ENCODE peak calls at places on chromosomes 4 and X, in four cellular contexts. G is H9, F is IMR-90, M is mesendoderm. V is an unnamed sample.

GRCh38 chrX:118745570-118745969 is 18.2 kb downstream of the IL13RA1 start:
- DNase-seq in G (no peak), F (peak; percentile 42), M (no peak), V (no peak)

GRCh38 chr4:86453044-86453501 is 93.2 kb upstream of the MAPK10 start:
- DNase-seq in G (no peak), M (no peak), F (peak; percentile 70), V (no peak)

GRCh38 chrX:119758682-119759332 is 419 bp downstream of the SOWAHD start:
- DNase-seq in M (peak; percentile 22), F (no peak), G (peak; percentile 34), V (no peak)

GRCh38 chrX:9429767-9430166 is 35.1 kb upstream of the TBL1X start:
- DNase-seq in G (no peak), M (no peak), F (no peak), V (no peak)

GRCh38 chr4:139368990-139369389 is 66.7 kb upstream of the NDUFC1 start:
- DNase-seq in F (no peak), G (no peak), M (no peak), V (no peak)

GRCh38 chrX:18885317-18886004 is 98.5 kb downstream of the PHKA2 start:
- DNase-seq in M (peak; percentile 38), F (peak; percentile 7), G (no peak), V (no peak)

GRCh38 chrX:125395626-125396025 is 76.0 kb downstream of the TEX13C start:
- DNase-seq in F (no peak), M (peak; percentile 84), G (no peak), V (no peak)

GRCh38 chrX:12965390-12965940 is 9.4 kb upstream of the TMSB4X start:
- DNase-seq in F (no peak), G (no peak), M (no peak), V (no peak)

GRCh38 chr4:186294160-186294559 is 28.2 kb downstream of the F11 start:
- DNase-seq in F (no peak), G (no peak), M (no peak), V (no peak)

GRCh38 chrX:131854586-131854985 is 168.5 kb upstream of the STK26 start:
- DNase-seq in F (no peak), G (no peak), M (peak; percentile 7), V (no peak)

DNA sequence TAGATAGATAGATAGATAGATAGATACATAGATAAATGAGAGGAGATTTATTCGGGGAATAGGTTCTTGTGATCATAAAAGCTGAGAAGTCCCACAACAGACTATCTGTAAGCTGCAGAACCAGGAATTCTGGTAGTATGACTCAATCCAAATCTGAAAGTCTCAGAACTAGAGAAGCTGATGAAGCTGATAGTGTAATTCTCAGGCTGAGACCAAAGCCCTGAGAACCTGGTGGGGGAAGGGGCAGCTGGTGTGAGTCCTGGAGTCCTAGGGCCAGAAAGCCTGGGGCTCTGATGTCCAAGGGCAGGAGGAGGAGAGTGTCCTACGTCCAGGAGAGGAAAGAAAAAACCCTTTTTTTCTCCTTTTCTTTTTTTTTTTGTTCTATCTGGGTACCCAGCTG is 8.0 kb upstream of the BANK1 start:
- DNase-seq in F (no peak), G (no peak), M (no peak), V (no peak)
- H3K27me3 ChIP-seq in F (no peaks in the 10 kb centered on the region), G (no peaks in the 10 kb centered on the region), M (no peaks in the 10 kb centered on the region), V (no peaks in the 10 kb centered on the region)

GRCh38 chrX:136047969-136048368 is 62.7 kb downstream of the SLC9A6 start:
- DNase-seq in G (no peak), M (no peak), F (peak; percentile 55), V (no peak)
- H4K8ac ChIP-seq in G (no peak overlapping the region), M (no peak overlapping the region), F (no peak overlapping the region), V (no peak overlapping the region)

GRCh38 chrX:109739625-109740024 is 6.6 kb upstream of the ACSL4 start:
- DNase-seq in F (no peak), M (no peak), G (no peak), V (no peak)
- H3K27me3 ChIP-seq in F (no peaks in the 10 kb centered on the region), M (no peaks in the 10 kb centered on the region), G (no peaks in the 10 kb centered on the region), V (no peaks in the 10 kb centered on the region)

DNA sequence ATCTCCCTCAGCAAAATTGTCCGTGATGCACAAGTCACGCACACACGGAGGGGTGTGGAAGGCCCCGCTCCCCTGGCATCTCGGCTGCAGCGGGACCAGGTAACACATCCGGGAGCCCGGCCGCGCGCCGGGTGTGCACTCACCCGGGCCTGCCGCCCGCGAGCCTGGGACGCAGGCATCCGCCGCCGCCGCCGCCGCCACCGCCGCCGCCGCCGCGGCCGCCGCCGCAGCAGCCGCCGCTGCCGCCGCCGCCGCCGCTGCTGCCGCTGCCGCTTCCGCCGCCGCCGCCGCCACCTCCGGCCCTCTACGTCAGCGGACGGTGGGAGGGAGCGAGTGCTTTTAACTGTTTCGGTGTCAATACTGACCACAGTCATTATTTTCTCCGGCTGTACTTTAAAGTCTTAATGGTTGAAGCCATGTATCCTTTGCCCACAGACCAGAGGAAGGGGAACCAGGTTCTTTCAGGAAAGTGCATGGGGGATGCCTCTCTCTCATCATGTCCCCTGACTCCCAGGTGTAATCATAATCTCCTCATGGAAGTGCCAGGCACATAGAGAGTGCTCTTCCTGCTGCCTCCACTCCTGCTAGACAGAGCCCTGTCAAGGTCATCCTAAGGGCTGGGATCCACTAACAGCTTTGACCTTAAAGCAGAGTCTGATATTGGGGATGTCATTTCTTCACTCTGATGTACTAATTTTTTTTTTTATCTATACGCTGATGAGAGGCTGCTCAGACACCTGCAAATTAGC is 38.0 kb downstream of the MAGEE2 start:
- DNase-seq in F (no peak), M (peak; percentile 53), G (peak; percentile 35), V (peak; percentile 45)
- H4K8ac ChIP-seq in F (no peak overlapping the region), M (peak overlapping the region; percentile 0), G (no peak overlapping the region), V (no peak overlapping the region)

GRCh38 chr4:42148453-42148852 is 4.0 kb downstream of the BEND4 start:
- DNase-seq in F (no peak), G (no peak), M (no peak), V (no peak)

GRCh38 chr4:42151568-42152506 is 618 bp downstream of the BEND4 start:
- DNase-seq in G (peak; percentile 94), F (no peak), M (peak; percentile 95), V (peak; percentile 61)

GRCh38 chr4:42150653-42151567 is 1.5 kb downstream of the BEND4 start:
- DNase-seq in G (peak; percentile 38), F (no peak), M (peak; percentile 42), V (no peak)

GRCh38 chr4:42149004-42149403 is 3.5 kb downstream of the BEND4 start:
- DNase-seq in G (no peak), M (no peak), F (no peak), V (no peak)

DNA sequence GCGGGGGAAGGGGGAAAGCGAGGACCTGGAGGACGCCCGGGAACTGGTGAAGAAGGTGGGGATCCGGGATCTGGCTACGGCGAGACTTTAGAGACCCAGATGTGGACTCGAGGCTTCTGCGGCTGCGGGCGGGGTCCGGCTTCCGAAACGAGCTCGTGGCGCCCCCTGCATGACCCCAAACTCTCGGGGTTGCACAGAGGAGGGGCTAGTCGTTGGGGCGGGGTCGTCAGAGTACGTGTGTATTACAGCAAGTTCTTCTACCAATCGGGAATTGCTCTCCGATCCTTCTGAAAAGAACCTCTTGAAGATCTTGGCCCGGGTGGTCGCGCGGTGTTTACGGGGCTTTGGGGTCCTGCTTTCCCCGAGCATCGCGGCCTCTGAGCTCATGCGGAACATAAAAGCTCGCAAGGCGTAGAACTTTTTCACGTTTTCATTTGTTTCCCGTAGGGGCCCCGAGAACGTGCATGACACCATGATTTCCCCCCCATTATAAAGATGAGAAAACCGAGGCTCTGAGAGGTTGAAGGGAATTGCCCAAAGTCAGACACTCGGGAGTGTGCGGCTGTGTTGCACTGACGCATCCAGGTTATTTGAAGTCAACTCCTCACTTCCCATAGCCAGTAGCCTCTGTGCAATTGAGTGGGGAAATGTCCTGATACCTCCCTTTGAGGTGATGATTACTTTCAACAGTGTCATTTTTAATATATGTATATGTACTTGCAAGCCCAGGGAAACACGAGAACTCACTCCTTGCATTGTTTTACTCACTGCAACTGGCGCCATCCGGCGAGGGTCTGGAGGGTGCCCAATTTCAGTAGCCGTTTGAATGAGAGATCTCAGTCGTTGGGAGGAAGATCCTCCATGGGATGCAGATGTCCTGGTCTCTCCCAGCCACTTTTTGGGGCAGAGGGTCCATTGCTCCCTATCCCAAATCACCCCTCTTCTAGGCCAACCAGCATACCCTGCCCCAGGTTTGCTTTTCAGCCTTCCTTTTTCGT is at the start of gene BEND4:
- DNase-seq in G (peak; percentile 37), M (peak; percentile 28), F (no peak), V (peak; percentile 55)
- H3K27me3 ChIP-seq in G (peaks cover 6% of the 10 kb centered on the region), M (peaks cover 3% of the 10 kb centered on the region), F (peaks cover 41% of the 10 kb centered on the region), V (peaks cover 16% of the 10 kb centered on the region)

V was measured in H1.